ENCODE peak calls at places on chromosomes 1 and 21, in four cellular contexts. Y is central memory CD8-positive, alpha-beta T cell; B is CD14-positive monocyte; Q is anterior cingulate cortex. M is an unnamed sample.

GRCh38 chr1:167359295-167359694 is 138.6 kb downstream of the POU2F1 start:
- DNase-seq in Y (no peak), B (no peak), Q (no peak), M (no peak)

GRCh38 chr1:71093938-71094337 is 13.1 kb upstream of the ZRANB2 start:
- DNase-seq in Y (no peak), B (no peak), Q (no peak), M (peak)

GRCh38 chr21:15051652-15052554 is 12.9 kb downstream of the NRIP1 start:
- DNase-seq in Y (no peak), B (no peak), Q (no peak), M (no peak)

GRCh38 chr21:44846485-44847260 is 26.8 kb downstream of the PTTG1IP start:
- DNase-seq in Y (no peak), B (peak), Q (no peak), M (peak)

GRCh38 chr1:214187152-214187900 is 93.6 kb upstream of the SMYD2 start:
- DNase-seq in Y (no peak), B (no peak), Q (no peak), M (peak)

GRCh38 chr1:95532335-95532734 is 298.3 kb downstream of the RWDD3 start:
- DNase-seq in Y (no peak), B (no peak), Q (no peak), M (no peak)

GRCh38 chr1:91727763-91728162 is 158.2 kb downstream of the TGFBR3 start:
- DNase-seq in Y (no peak), B (no peak), Q (no peak), M (no peak)

GRCh38 chr1:151574575-151575529 is 34.7 kb downstream of the TUFT1 start:
- DNase-seq in Y (no peak), B (peak), Q (no peak), M (no peak)

GRCh38 chr1:51833700-51834099 is 44.8 kb downstream of the NRDC start:
- DNase-seq in Y (no peak), B (no peak), Q (no peak), M (no peak)

GRCh38 chr1:210250665-210250997 is 18.0 kb downstream of the SERTAD4 start:
- DNase-seq in Y (no peak), B (no peak), Q (no peak), M (peak)

GRCh38 chr1:213381572-213382084 is 330.6 kb downstream of the RPS6KC1 start:
- DNase-seq in Y (no peak), B (no peak), Q (no peak), M (no peak)

GRCh38 chr1:53375440-53375839 is 47.6 kb upstream of the LRP8 start:
- DNase-seq in Y (no peak), B (no peak), Q (no peak), M (no peak)

GRCh38 chr1:244289976-244290375 is 161.7 kb downstream of the ADSS2 start:
- DNase-seq in Y (no peak), B (no peak), Q (no peak), M (no peak)

GRCh38 chr21:37462087-37462861 is 95.7 kb downstream of the DYRK1A start:
- DNase-seq in Y (no peak), B (no peak), Q (no peak), M (no peak)

M was measured in midbrain.